ENCODE peak calls at places on chromosomes 6 and 20, in ten cellular contexts. R, L, P, S, K, G, H, U, X and E are unnamed samples.

GRCh38 chr6:5904527-5904926 is 102.2 kb downstream of the NRN1 start:
- DNase-seq in L (no peak), R (no peak), G (no peak), P (no peak), S (no peak), U (no peak), K (no peak), X (no peak), H (no peak), E (no peak)

GRCh38 chr6:169131356-169131755 is 122.3 kb downstream of the THBS2 start:
- DNase-seq in H (no peak), U (no peak), X (no peak), G (no peak), K (no peak), L (no peak), S (no peak), R (no peak), P (no peak), E (no peak)

GRCh38 chr6:112231609-112232060 is 22.7 kb downstream of the LAMA4 start:
- DNase-seq in H (no peak), P (no peak), G (no peak), L (no peak), X (no peak), K (no peak), R (no peak), U (no peak), S (no peak), E (no peak)

GRCh38 chr20:51687071-51687470 is 81.1 kb downstream of the ATP9A start:
- DNase-seq in S (no peak), L (no peak), U (no peak), K (peak; percentile 35), G (peak; percentile 36), R (no peak), H (no peak), P (peak; percentile 89), X (no peak), E (peak; percentile 83)

GRCh38 chr6:75081920-75082319 is 123.9 kb downstream of the COL12A1 start:
- DNase-seq in P (no peak), K (no peak), R (no peak), G (no peak), U (no peak), L (no peak), S (no peak), X (no peak), H (no peak), E (no peak)

GRCh38 chr6:46637145-46637544 is 15.5 kb downstream of the CYP39A1 start:
- DNase-seq in S (no peak), R (no peak), U (no peak), X (peak; percentile 84), H (no peak), G (no peak), P (no peak), K (no peak), L (no peak), E (no peak)

GRCh38 chr20:45828589-45828988 is 1.5 kb upstream of the TNNC2 start:
- DNase-seq in P (no peak), R (no peak), H (no peak), K (no peak), U (peak; percentile 74), S (no peak), L (peak; percentile 51), G (no peak), X (no peak), E (no peak)

GRCh38 chr6:43013020-43013842 is 515 bp downstream of the MEA1 start:
- DNase-seq in S (no peak), G (no peak), H (no peak), L (no peak), X (no peak), K (no peak), U (no peak), P (no peak), R (no peak), E (peak; percentile 88)

GRCh38 chr6:9398794-9399373 is 963.5 kb upstream of the SLC35B3 start:
- DNase-seq in L (no peak), X (no peak), H (no peak), P (no peak), G (peak; percentile 72), R (peak; percentile 14), U (no peak), K (no peak), S (no peak), E (no peak)

GRCh38 chr20:50561379-50562078 is 51.3 kb downstream of the PTPN1 start:
- DNase-seq in G (no peak), H (no peak), R (no peak), P (peak; percentile 75), S (no peak), K (no peak), U (no peak), L (no peak), X (no peak), E (no peak)

GRCh38 chr6:15473741-15474161 is 189.1 kb downstream of the DTNBP1 start:
- DNase-seq in S (no peak), L (no peak), H (no peak), U (peak; percentile 40), G (no peak), R (no peak), K (no peak), P (no peak), X (no peak), E (no peak)
- TF ChIP-seq POLR2A in S (no peak), L (no peak), H (no peak), U (peak; percentile 21), G (no peak), R (no peak), K (no peak), P (no peak), X (no peak), E (no peak)

GRCh38 chr6:31836676-31837611 is 9.4 kb downstream of the HSPA1B start:
- DNase-seq in S (no peak), L (no peak), X (no peak), P (no peak), U (no peak), H (no peak), G (no peak), K (peak; percentile 50), R (no peak), E (peak; percentile 49)

GRCh38 chr6:31831350-31832215 is 4.0 kb downstream of the HSPA1B start:
- DNase-seq in G (no peak), X (no peak), R (no peak), H (no peak), S (no peak), K (peak; percentile 67), L (peak; percentile 76), U (no peak), P (no peak), E (peak; percentile 49)

GRCh38 chr6:31836036-31836675 is 8.6 kb downstream of the HSPA1B start:
- DNase-seq in S (no peak), L (peak; percentile 56), U (no peak), G (no peak), P (no peak), H (no peak), K (no peak), R (no peak), X (no peak), E (no peak)

GRCh38 chr6:31834704-31835375 is 7.3 kb downstream of the HSPA1B start:
- DNase-seq in X (peak; percentile 96), S (peak; percentile 83), L (peak; percentile 94), P (peak; percentile 51), U (peak; percentile 63), K (peak; percentile 86), G (peak; percentile 91), R (peak; percentile 72), H (peak; percentile 82), E (peak; percentile 91)

GRCh38 chr6:31834367-31834703 is 6.8 kb downstream of the HSPA1B start:
- DNase-seq in L (peak; percentile 94), K (peak; percentile 93), S (peak; percentile 74), X (peak; percentile 96), U (peak; percentile 76), P (peak; percentile 77), H (peak; percentile 80), G (peak; percentile 98), R (peak; percentile 81), E (peak; percentile 94)
- TF ChIP-seq POLR2A in L (peak; percentile 66), K (no peak), S (peak; percentile 38), X (no peak), U (peak; percentile 74), P (peak; percentile 31), H (no peak), G (no peak), R (peak; percentile 65), E (no peak)

GRCh38 chr20:8254911-8255582 is 123.0 kb downstream of the PLCB1 start:
- DNase-seq in S (no peak), G (no peak), L (no peak), U (no peak), P (no peak), X (no peak), K (no peak), R (no peak), H (no peak), E (no peak)

GRCh38 chr20:8250539-8251200 is 118.6 kb downstream of the PLCB1 start:
- DNase-seq in X (no peak), G (no peak), U (no peak), L (no peak), P (no peak), K (no peak), S (no peak), R (no peak), H (no peak), E (no peak)

GRCh38 chr20:8251201-8251575 is 119.1 kb downstream of the PLCB1 start:
- DNase-seq in H (no peak), X (no peak), G (no peak), P (no peak), S (no peak), L (no peak), U (no peak), R (no peak), K (no peak), E (no peak)

GRCh38 chr20:8260837-8261241 is 128.8 kb downstream of the PLCB1 start:
- DNase-seq in U (no peak), G (no peak), R (no peak), S (no peak), L (no peak), P (no peak), H (no peak), K (peak; percentile 83), X (no peak), E (no peak)

DNA sequence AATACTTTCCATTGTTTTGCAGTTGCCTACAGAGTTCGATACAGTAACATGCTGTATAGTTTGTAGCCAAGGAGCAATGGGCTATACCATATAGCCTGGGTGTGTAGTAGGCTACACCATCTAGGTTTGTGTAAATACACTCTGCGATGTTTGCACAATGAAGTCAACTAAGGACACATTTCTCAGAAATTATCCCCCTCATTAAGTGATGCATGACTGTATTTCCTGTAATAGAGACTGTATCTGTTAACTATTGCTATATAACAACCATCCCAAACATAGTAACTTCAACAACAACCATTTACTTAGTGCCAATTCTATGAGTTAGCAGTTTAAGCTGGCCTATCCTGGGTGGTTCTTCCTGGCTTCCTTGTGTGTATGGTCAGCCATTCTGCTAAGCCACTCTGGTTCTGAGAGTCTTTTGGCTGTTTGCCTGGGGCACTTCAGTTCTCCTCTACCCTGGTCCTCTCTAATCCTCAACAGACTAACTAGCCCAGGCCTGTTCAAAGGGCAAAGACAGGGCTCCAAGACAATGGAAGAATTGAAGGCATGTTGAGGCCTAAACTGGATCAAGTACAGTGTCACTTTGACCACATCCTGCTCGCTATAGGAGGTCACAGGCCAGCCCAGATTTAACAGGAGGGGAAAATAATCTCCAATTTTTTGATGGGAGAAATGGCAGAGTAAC is 124.0 kb downstream of the PLCB1 start:
- DNase-seq in S (no peak), P (no peak), U (no peak), R (no peak), X (no peak), H (no peak), K (no peak), L (no peak), G (no peak), E (no peak)
- TF ChIP-seq POLR2A in S (no peak), P (no peak), U (no peak), R (no peak), X (no peak), H (no peak), K (no peak), L (no peak), G (no peak), E (no peak)

GRCh38 chr6:54098450-54099044 is 12.7 kb upstream of the MLIP start:
- DNase-seq in L (no peak), R (no peak), H (no peak), P (no peak), X (no peak), G (no peak), U (no peak), K (no peak), S (no peak), E (no peak)
- TF ChIP-seq POLR2A in L (no peak), R (no peak), H (no peak), P (no peak), X (no peak), G (no peak), U (no peak), K (no peak), S (no peak), E (no peak)